ENCODE peak calls at places on chromosomes 16 and 17, in six cellular contexts. M is fibroblast of mammary gland, I is esophagus squamous epithelium, O is activated T-cell treated with anti-CD3 and anti-CD28 coated beads for 1 hour, A is endothelial cell, R is anterior cingulate cortex. S is an unnamed sample.

GRCh38 chr17:67980456-67980855 is 15.8 kb downstream of the C17orf58 start:
- DNase-seq in O (no peak), M (no peak), I (no peak), R (no peak), A (no peak), S (no peak)

GRCh38 chr16:69089091-69089912 is 16.2 kb upstream of the HAS3 start:
- DNase-seq in R (no peak), A (no peak), I (no peak), O (no peak), M (no peak), S (peak; percentile 40)

GRCh38 chr17:15946611-15947120 is 1.7 kb downstream of the ADORA2B start:
- DNase-seq in I (no peak), R (no peak), A (no peak), O (no peak), M (no peak), S (no peak)

GRCh38 chr17:72267601-72268000 is 146.8 kb downstream of the SOX9 start:
- DNase-seq in O (no peak), M (no peak), I (no peak), R (no peak), A (no peak), S (no peak)

GRCh38 chr17:17055286-17056166 is 13.3 kb downstream of the MPRIP start:
- DNase-seq in O (no peak), A (no peak), M (no peak), I (no peak), R (no peak), S (peak; percentile 28)

GRCh38 chr17:76635039-76635438 is 8.5 kb downstream of the ST6GALNAC1 start:
- DNase-seq in A (no peak), R (no peak), I (no peak), M (no peak), O (no peak), S (no peak)

GRCh38 chr17:11944587-11944986 is 52.7 kb downstream of the ZNF18 start:
- DNase-seq in I (no peak), A (no peak), O (no peak), M (peak; percentile 8), R (no peak), S (no peak)

GRCh38 chr16:54437361-54437760 is 150.8 kb upstream of the IRX3 start:
- DNase-seq in M (no peak), R (no peak), I (no peak), O (no peak), A (no peak), S (no peak)

GRCh38 chr17:79982986-79983385 is 52.7 kb downstream of the TBC1D16 start:
- DNase-seq in O (no peak), M (no peak), R (no peak), A (no peak), I (no peak), S (no peak)

GRCh38 chr16:7304932-7305331 is 27.7 kb upstream of the RBFOX1 start:
- DNase-seq in A (no peak), R (no peak), I (no peak), M (no peak), O (no peak), S (no peak)

GRCh38 chr17:80981062-80981902 is 10.4 kb upstream of the CHMP6 start:
- DNase-seq in O (peak; percentile 41), I (no peak), R (no peak), M (no peak), A (peak; percentile 73), S (no peak)

GRCh38 chr17:9985622-9986021 is 80.6 kb upstream of the RCVRN start:
- DNase-seq in O (no peak), I (no peak), M (no peak), R (no peak), A (no peak), S (no peak)

S was measured in stomach.